ENCODE peak calls at places on chromosomes 7 and 10, in nine cellular contexts. L, H, T, Y, V, M, O, J and E are unnamed samples.

GRCh38 chr10:44261710-44262455 is 123.0 kb downstream of the CXCL12 start:
- DNase-seq in L (no peak), H (peak), T (no peak), Y (no peak), V (peak), M (no peak), O (peak), J (no peak), E (no peak)

GRCh38 chr10:34884272-34884952 is 69.3 kb upstream of the PARD3 start:
- DNase-seq in L (no peak), H (no peak), T (no peak), Y (no peak), V (no peak), M (no peak), O (no peak), J (no peak), E (no peak)

GRCh38 chr10:88238515-88238914 is 344.6 kb downstream of the RNLS start:
- DNase-seq in L (no peak), H (no peak), T (no peak), Y (no peak), V (no peak), M (no peak), O (no peak), J (no peak), E (no peak)

GRCh38 chr7:150503581-150503980 is 11.1 kb upstream of the GIMAP7 start:
- DNase-seq in L (no peak), H (no peak), T (no peak), Y (no peak), V (no peak), M (no peak), O (no peak), J (no peak), E (no peak)

GRCh38 chr10:26755443-26755903 is 58.0 kb downstream of the PDSS1 start:
- DNase-seq in L (no peak), H (no peak), T (no peak), Y (no peak), V (no peak), M (no peak), O (no peak), J (no peak), E (no peak)

GRCh38 chr10:124741922-124742417 is 2.2 kb downstream of the FAM53B start:
- DNase-seq in L (no peak), H (no peak), T (no peak), Y (no peak), V (peak), M (peak), O (no peak), J (no peak), E (no peak)

GRCh38 chr10:43401627-43402026 is 7.4 kb downstream of the HNRNPF start:
- DNase-seq in L (no peak), H (no peak), T (no peak), Y (peak), V (no peak), M (no peak), O (no peak), J (no peak), E (no peak)

GRCh38 chr7:144256112-144256511 is 8.5 kb downstream of the OR2A7 start:
- DNase-seq in L (no peak), H (no peak), T (no peak), Y (no peak), V (no peak), M (no peak), O (no peak), J (no peak), E (no peak)

GRCh38 chr10:131703527-131703926 is 197.3 kb upstream of the PPP2R2D start:
- DNase-seq in L (no peak), H (no peak), T (no peak), Y (no peak), V (no peak), M (no peak), O (no peak), J (no peak), E (no peak)

GRCh38 chr7:151116603-151117002 is 30.3 kb downstream of the AGAP3 start:
- DNase-seq in L (no peak), H (no peak), T (no peak), Y (no peak), V (no peak), M (no peak), O (no peak), J (no peak), E (no peak)

GRCh38 chr7:27124979-27125689 is 5.4 kb downstream of the HOXA4 start:
- DNase-seq in L (no peak), H (no peak), T (no peak), Y (no peak), V (no peak), M (no peak), O (no peak), J (no peak), E (no peak)
- H3K27ac ChIP-seq in L (peak), H (no peak), T (no peak), Y (no peak), V (no peak), M (no peak), O (peak), J (no peak), E (no peak)

DNA sequence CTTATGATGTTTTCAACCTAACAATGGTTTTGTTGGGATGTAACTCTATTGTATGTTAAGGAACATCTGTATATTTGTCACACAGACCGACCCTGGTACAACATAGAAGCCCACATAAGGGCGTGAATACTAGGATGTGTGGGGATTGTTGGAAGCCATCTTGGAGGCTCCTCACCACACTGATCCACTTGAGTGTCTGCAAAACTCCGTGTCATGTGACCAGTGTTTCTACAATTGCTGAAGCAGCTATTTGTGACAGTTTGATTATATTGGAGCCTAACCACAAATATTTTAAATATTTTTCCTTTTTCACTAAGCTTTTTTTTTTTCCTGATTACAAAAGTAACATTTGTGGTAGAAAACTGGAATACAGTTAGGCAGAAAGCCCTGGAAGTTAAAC is 27.9 kb downstream of the RALA start:
- DNase-seq in L (no peak), H (no peak), T (no peak), Y (no peak), V (no peak), M (no peak), O (peak), J (no peak), E (no peak)
- H3K4me3 ChIP-seq in L (no peak), H (no peak), T (no peak), Y (no peak), V (no peak), M (no peak), O (no peak), J (no peak), E (no peak)

GRCh38 chr7:116322541-116322940 is 112.2 kb downstream of the TES start:
- DNase-seq in L (no peak), H (no peak), T (no peak), Y (no peak), V (no peak), M (no peak), O (no peak), J (no peak), E (no peak)
- H3K27ac ChIP-seq in L (peak), H (no peak), T (no peak), Y (no peak), V (no peak), M (no peak), O (no peak), J (no peak), E (no peak)

GRCh38 chr10:110488944-110489343 is 8.8 kb upstream of the DUSP5 start:
- DNase-seq in L (no peak), H (no peak), T (no peak), Y (no peak), V (no peak), M (no peak), O (no peak), J (no peak), E (no peak)
- H3K4me3 ChIP-seq in L (no peak), H (no peak), T (no peak), Y (no peak), V (no peak), M (no peak), O (no peak), J (no peak), E (no peak)